ENCODE peak calls at places on chromosomes 5 and 9, in four cellular contexts. H is activated T-helper 1 cell treated with anti-CD3 and anti-CD28 coated beads, Interleukin-2, amount 50 U/mL, for 16 hours; J is COLO829; K is HuH-7.5. Q is an unnamed sample.

GRCh38 chr5:103800728-103801127 is 238.1 kb upstream of the NUDT12 start:
- DNase-seq in H (no peak), J (no peak), K (no peak), Q (no peak)

GRCh38 chr5:95332179-95332578 is 47.3 kb upstream of the MCTP1 start:
- DNase-seq in J (no peak), K (no peak), H (no peak), Q (no peak)

GRCh38 chr9:32627394-32627954 is 8.0 kb downstream of the TAF1L start:
- DNase-seq in H (no peak), K (no peak), J (peak), Q (no peak)

GRCh38 chr5:72390836-72391235 is 70.7 kb downstream of the PTCD2 start:
- DNase-seq in H (no peak), K (no peak), J (no peak), Q (no peak)

GRCh38 chr5:61301820-61302563 is 30.1 kb upstream of the ZSWIM6 start:
- DNase-seq in J (peak), H (no peak), K (peak), Q (no peak)

GRCh38 chr9:113649054-113649453 is 185.5 kb downstream of the RGS3 start:
- DNase-seq in K (no peak), H (no peak), J (no peak), Q (no peak)

GRCh38 chr9:90007516-90008430 is 403.0 kb downstream of the GADD45G start:
- DNase-seq in H (no peak), J (no peak), K (no peak), Q (no peak)

GRCh38 chr9:4811824-4812223 is 19.1 kb downstream of the RCL1 start:
- DNase-seq in J (no peak), H (no peak), K (no peak), Q (no peak)

GRCh38 chr5:181261320-181262085 is 560 bp upstream of the TRIM52 start:
- DNase-seq in J (no peak), K (peak), H (peak), Q (peak)

GRCh38 chr5:181086410-181087229 is 44.3 kb downstream of the OR2V1 start:
- DNase-seq in H (no peak), J (no peak), K (no peak), Q (no peak)

GRCh38 chr5:90632799-90633198 is 74.2 kb downstream of the ADGRV1 start:
- DNase-seq in K (no peak), J (peak), H (no peak), Q (no peak)

GRCh38 chr9:5947912-5948311 is 57.2 kb downstream of the MLANA start:
- DNase-seq in J (no peak), H (no peak), K (no peak), Q (no peak)

GRCh38 chr5:140630296-140630695 is 2.7 kb downstream of the CD14 start:
- DNase-seq in H (no peak), J (no peak), K (no peak), Q (no peak)

GRCh38 chr5:176407456-176408244 is 8.7 kb downstream of the CLTB start:
- DNase-seq in K (no peak), H (no peak), J (no peak), Q (no peak)

GRCh38 chr9:98795970-98796363 is 388 bp downstream of the ANKS6 start:
- DNase-seq in K (peak), J (no peak), H (no peak), Q (no peak)

GRCh38 chr9:109640232-109641078 is 139.5 kb upstream of the PALM2AKAP2 start:
- DNase-seq in K (no peak), J (peak), H (no peak), Q (no peak)

GRCh38 chr9:131875828-131876485 is 136.1 kb upstream of the RAPGEF1 start:
- DNase-seq in H (no peak), J (no peak), K (no peak), Q (no peak)

GRCh38 chr9:32340401-32340800 is 44.0 kb upstream of the ACO1 start:
- DNase-seq in J (no peak), H (no peak), K (no peak), Q (no peak)

GRCh38 chr9:136865768-136866103 is 372 bp downstream of the EDF1 start:
- DNase-seq in H (no peak), J (no peak), K (peak), Q (no peak)

GRCh38 chr5:140043508-140043872 is 391 bp upstream of the NRG2 start:
- DNase-seq in K (no peak), J (no peak), H (no peak), Q (no peak)

GRCh38 chr5:80960531-80961375 is 590 bp downstream of the RASGRF2 start:
- DNase-seq in K (no peak), J (no peak), H (peak), Q (peak)

GRCh38 chr5:8349855-8350254 is 480.9 kb downstream of the MTRR start:
- DNase-seq in J (no peak), H (no peak), K (no peak), Q (no peak)

GRCh38 chr9:18237776-18238175 is 236.2 kb upstream of the ADAMTSL1 start:
- DNase-seq in J (no peak), H (no peak), K (no peak), Q (no peak)

GRCh38 chr5:33969572-33970452 is 14.7 kb downstream of the SLC45A2 start:
- DNase-seq in H (no peak), J (no peak), K (peak), Q (no peak)

GRCh38 chr9:114025196-114025753 is 52.8 kb downstream of the AMBP start:
- DNase-seq in J (no peak), K (no peak), H (no peak), Q (no peak)

GRCh38 chr5:138103321-138103637 is 19.4 kb downstream of the WNT8A start:
- DNase-seq in J (no peak), H (no peak), K (no peak), Q (no peak)

GRCh38 chr9:133347985-133348762 is at the start of the genes MED22 and RPL7A:
- DNase-seq in H (peak), J (peak), K (peak), Q (peak)

GRCh38 chr5:73136277-73136606 is 15.9 kb downstream of the TMEM171 start:
- DNase-seq in K (no peak), H (no peak), J (no peak), Q (no peak)

GRCh38 chr5:150615141-150615699 is 25.2 kb upstream of the SYNPO start:
- DNase-seq in H (no peak), J (peak), K (no peak), Q (no peak)

GRCh38 chr5:178642351-178642909 is 15.6 kb upstream of the CLK4 start:
- DNase-seq in J (peak), K (no peak), H (no peak), Q (no peak)

GRCh38 chr9:98142182-98142924 is 23.3 kb upstream of the TRIM14 start:
- DNase-seq in K (peak), J (no peak), H (no peak), Q (no peak)

GRCh38 chr5:75042511-75042910 is 9.8 kb downstream of the GCNT4 start:
- DNase-seq in K (no peak), J (no peak), H (no peak), Q (no peak)

GRCh38 chr9:83471223-83471622 is 67.0 kb downstream of the FRMD3 start:
- DNase-seq in J (no peak), H (no peak), K (no peak), Q (no peak)

GRCh38 chr5:171207256-171207866 is 101.7 kb upstream of the TLX3 start:
- DNase-seq in J (peak), H (no peak), K (peak), Q (no peak)

GRCh38 chr9:79615038-79615437 is 43.3 kb downstream of the TLE4 start:
- DNase-seq in K (no peak), H (no peak), J (no peak), Q (no peak)

GRCh38 chr5:26553079-26553478 is 485.3 kb downstream of the CDH9 start:
- DNase-seq in H (no peak), K (no peak), J (no peak), Q (no peak)

GRCh38 chr5:181215997-181216982 is 6.8 kb upstream of the TRIM41 start:
- DNase-seq in J (no peak), H (no peak), K (no peak), Q (no peak)

Q was measured in activated CD8-positive, alpha-beta memory T cell treated with anti-CD3 and anti-CD28 coated beads for 1 hour.